ENCODE peak calls at places on chromosomes 7 and 10, in ten cellular contexts. One of them, this sample, is unnamed.

GRCh38 chr10:96832721-96833219 is 672 bp downstream of the LCOR start:
- DNase-seq in T-helper 17 cell: peak; percentile 82
- DNase-seq in endothelial cell: peak; percentile 88
- DNase-seq in MCF 10A: peak; percentile 60
- DNase-seq in AML-193: peak; percentile 70
- DNase-seq in choroid plexus epithelial cell: peak; percentile 75
- DNase-seq in fibroblast of the aortic adventitia: peak; percentile 57
- DNase-seq in suprapubic skin: peak; percentile 85
- DNase-seq in kidney tubule cell: peak; percentile 86
- DNase-seq in T-helper 2 cell: peak; percentile 75
- DNase-seq in this sample: peak; percentile 74

GRCh38 chr7:50359995-50360925 is 55.7 kb downstream of the IKZF1 start:
- DNase-seq in T-helper 17 cell: peak; percentile 63
- DNase-seq in endothelial cell: no peak
- DNase-seq in MCF 10A: peak; percentile 13
- DNase-seq in AML-193: no peak
- DNase-seq in choroid plexus epithelial cell: peak; percentile 7
- DNase-seq in fibroblast of the aortic adventitia: peak; percentile 0
- DNase-seq in suprapubic skin: no peak
- DNase-seq in kidney tubule cell: no peak
- DNase-seq in T-helper 2 cell: peak; percentile 58
- DNase-seq in this sample: no peak

GRCh38 chr7:149873968-149874643 is at the start of gene ATP6V0E2:
- DNase-seq in T-helper 17 cell: no peak
- DNase-seq in endothelial cell: no peak
- DNase-seq in MCF 10A: no peak
- DNase-seq in AML-193: no peak
- DNase-seq in choroid plexus epithelial cell: no peak
- DNase-seq in fibroblast of the aortic adventitia: no peak
- DNase-seq in suprapubic skin: peak; percentile 67
- DNase-seq in kidney tubule cell: no peak
- DNase-seq in T-helper 2 cell: no peak
- DNase-seq in this sample: no peak

GRCh38 chr7:87689374-87689773 is 61.2 kb downstream of the RUNDC3B start:
- DNase-seq in T-helper 17 cell: no peak
- DNase-seq in endothelial cell: no peak
- DNase-seq in MCF 10A: no peak
- DNase-seq in AML-193: no peak
- DNase-seq in choroid plexus epithelial cell: no peak
- DNase-seq in fibroblast of the aortic adventitia: no peak
- DNase-seq in suprapubic skin: no peak
- DNase-seq in kidney tubule cell: no peak
- DNase-seq in T-helper 2 cell: no peak
- DNase-seq in this sample: no peak

GRCh38 chr10:62043493-62043938 is 142.0 kb downstream of the ARID5B start:
- DNase-seq in T-helper 17 cell: no peak
- DNase-seq in endothelial cell: no peak
- DNase-seq in MCF 10A: no peak
- DNase-seq in AML-193: no peak
- DNase-seq in choroid plexus epithelial cell: peak; percentile 61
- DNase-seq in fibroblast of the aortic adventitia: peak; percentile 41
- DNase-seq in suprapubic skin: no peak
- DNase-seq in kidney tubule cell: peak; percentile 97
- DNase-seq in T-helper 2 cell: no peak
- DNase-seq in this sample: no peak

GRCh38 chr7:131753620-131754222 is 197.3 kb upstream of the PODXL start:
- DNase-seq in T-helper 17 cell: no peak
- DNase-seq in endothelial cell: peak; percentile 32
- DNase-seq in MCF 10A: peak; percentile 26
- DNase-seq in AML-193: no peak
- DNase-seq in choroid plexus epithelial cell: peak; percentile 4
- DNase-seq in fibroblast of the aortic adventitia: no peak
- DNase-seq in suprapubic skin: no peak
- DNase-seq in kidney tubule cell: peak; percentile 22
- DNase-seq in T-helper 2 cell: no peak
- DNase-seq in this sample: no peak

GRCh38 chr7:134031835-134032617 is 95.1 kb upstream of the LRGUK start:
- DNase-seq in T-helper 17 cell: no peak
- DNase-seq in endothelial cell: no peak
- DNase-seq in MCF 10A: no peak
- DNase-seq in AML-193: no peak
- DNase-seq in choroid plexus epithelial cell: peak; percentile 20
- DNase-seq in fibroblast of the aortic adventitia: no peak
- DNase-seq in suprapubic skin: no peak
- DNase-seq in kidney tubule cell: no peak
- DNase-seq in T-helper 2 cell: no peak
- DNase-seq in this sample: no peak

GRCh38 chr7:33357846-33358245 is 228.5 kb downstream of the BBS9 start:
- DNase-seq in T-helper 17 cell: no peak
- DNase-seq in endothelial cell: no peak
- DNase-seq in MCF 10A: no peak
- DNase-seq in AML-193: no peak
- DNase-seq in choroid plexus epithelial cell: no peak
- DNase-seq in fibroblast of the aortic adventitia: no peak
- DNase-seq in suprapubic skin: no peak
- DNase-seq in kidney tubule cell: no peak
- DNase-seq in T-helper 2 cell: no peak
- DNase-seq in this sample: no peak

GRCh38 chr10:593901-594457 is 95.5 kb downstream of the DIP2C start:
- DNase-seq in T-helper 17 cell: no peak
- DNase-seq in endothelial cell: no peak
- DNase-seq in MCF 10A: peak; percentile 2
- DNase-seq in AML-193: no peak
- DNase-seq in choroid plexus epithelial cell: no peak
- DNase-seq in fibroblast of the aortic adventitia: peak; percentile 90
- DNase-seq in suprapubic skin: no peak
- DNase-seq in kidney tubule cell: no peak
- DNase-seq in T-helper 2 cell: no peak
- DNase-seq in this sample: no peak

GRCh38 chr10:69567920-69568319 is 5.3 kb downstream of the NEUROG3 start:
- DNase-seq in T-helper 17 cell: no peak
- DNase-seq in endothelial cell: peak; percentile 79
- DNase-seq in MCF 10A: peak; percentile 49
- DNase-seq in AML-193: no peak
- DNase-seq in choroid plexus epithelial cell: peak; percentile 77
- DNase-seq in fibroblast of the aortic adventitia: peak; percentile 63
- DNase-seq in suprapubic skin: no peak
- DNase-seq in kidney tubule cell: peak; percentile 57
- DNase-seq in T-helper 2 cell: no peak
- DNase-seq in this sample: peak; percentile 39

GRCh38 chr7:82600601-82601000 is 157.0 kb upstream of the CACNA2D1 start:
- DNase-seq in T-helper 17 cell: no peak
- DNase-seq in endothelial cell: no peak
- DNase-seq in MCF 10A: no peak
- DNase-seq in AML-193: no peak
- DNase-seq in choroid plexus epithelial cell: peak; percentile 48
- DNase-seq in fibroblast of the aortic adventitia: no peak
- DNase-seq in suprapubic skin: no peak
- DNase-seq in kidney tubule cell: no peak
- DNase-seq in T-helper 2 cell: no peak
- DNase-seq in this sample: no peak

GRCh38 chr7:7257899-7258692 is 75.8 kb downstream of the C1GALT1 start:
- DNase-seq in T-helper 17 cell: no peak
- DNase-seq in endothelial cell: no peak
- DNase-seq in MCF 10A: no peak
- DNase-seq in AML-193: peak; percentile 56
- DNase-seq in choroid plexus epithelial cell: no peak
- DNase-seq in fibroblast of the aortic adventitia: no peak
- DNase-seq in suprapubic skin: no peak
- DNase-seq in kidney tubule cell: peak; percentile 79
- DNase-seq in T-helper 2 cell: no peak
- DNase-seq in this sample: no peak

GRCh38 chr10:105068497-105068896 is 427.4 kb downstream of the SORCS3 start:
- DNase-seq in T-helper 17 cell: no peak
- DNase-seq in endothelial cell: no peak
- DNase-seq in MCF 10A: no peak
- DNase-seq in AML-193: no peak
- DNase-seq in choroid plexus epithelial cell: no peak
- DNase-seq in fibroblast of the aortic adventitia: peak; percentile 77
- DNase-seq in suprapubic skin: no peak
- DNase-seq in kidney tubule cell: peak; percentile 73
- DNase-seq in T-helper 2 cell: no peak
- DNase-seq in this sample: no peak

GRCh38 chr7:133859191-133859590 is 267.9 kb upstream of the LRGUK start:
- DNase-seq in T-helper 17 cell: no peak
- DNase-seq in endothelial cell: no peak
- DNase-seq in MCF 10A: no peak
- DNase-seq in AML-193: no peak
- DNase-seq in choroid plexus epithelial cell: no peak
- DNase-seq in fibroblast of the aortic adventitia: no peak
- DNase-seq in suprapubic skin: no peak
- DNase-seq in kidney tubule cell: no peak
- DNase-seq in T-helper 2 cell: no peak
- DNase-seq in this sample: no peak

GRCh38 chr10:22253578-22253882 is 35.7 kb upstream of the EBLN1 start:
- DNase-seq in T-helper 17 cell: peak; percentile 34
- DNase-seq in endothelial cell: peak; percentile 29
- DNase-seq in MCF 10A: no peak
- DNase-seq in AML-193: no peak
- DNase-seq in choroid plexus epithelial cell: peak; percentile 1
- DNase-seq in fibroblast of the aortic adventitia: no peak
- DNase-seq in suprapubic skin: no peak
- DNase-seq in kidney tubule cell: peak; percentile 15
- DNase-seq in T-helper 2 cell: no peak
- DNase-seq in this sample: peak; percentile 27

GRCh38 chr7:2012981-2013380 is 219.8 kb downstream of the MAD1L1 start:
- DNase-seq in T-helper 17 cell: peak; percentile 3
- DNase-seq in endothelial cell: no peak
- DNase-seq in MCF 10A: no peak
- DNase-seq in AML-193: no peak
- DNase-seq in choroid plexus epithelial cell: peak; percentile 71
- DNase-seq in fibroblast of the aortic adventitia: peak; percentile 34
- DNase-seq in suprapubic skin: peak; percentile 76
- DNase-seq in kidney tubule cell: peak; percentile 22
- DNase-seq in T-helper 2 cell: no peak
- DNase-seq in this sample: no peak

GRCh38 chr7:85600425-85600824 is 413.6 kb upstream of the SEMA3D start:
- DNase-seq in T-helper 17 cell: no peak
- DNase-seq in endothelial cell: peak; percentile 10
- DNase-seq in MCF 10A: no peak
- DNase-seq in AML-193: no peak
- DNase-seq in choroid plexus epithelial cell: peak; percentile 31
- DNase-seq in fibroblast of the aortic adventitia: no peak
- DNase-seq in suprapubic skin: no peak
- DNase-seq in kidney tubule cell: no peak
- DNase-seq in T-helper 2 cell: no peak
- DNase-seq in this sample: no peak

GRCh38 chr10:121112618-121113384 is 261.6 kb downstream of the WDR11 start:
- DNase-seq in T-helper 17 cell: no peak
- DNase-seq in endothelial cell: no peak
- DNase-seq in MCF 10A: peak; percentile 34
- DNase-seq in AML-193: no peak
- DNase-seq in choroid plexus epithelial cell: peak; percentile 16
- DNase-seq in fibroblast of the aortic adventitia: no peak
- DNase-seq in suprapubic skin: no peak
- DNase-seq in kidney tubule cell: peak; percentile 4
- DNase-seq in T-helper 2 cell: no peak
- DNase-seq in this sample: no peak

GRCh38 chr10:48938281-48938680 is 1.4 kb downstream of the LRRC18 start:
- DNase-seq in T-helper 17 cell: no peak
- DNase-seq in endothelial cell: no peak
- DNase-seq in MCF 10A: no peak
- DNase-seq in AML-193: no peak
- DNase-seq in choroid plexus epithelial cell: no peak
- DNase-seq in fibroblast of the aortic adventitia: no peak
- DNase-seq in suprapubic skin: peak; percentile 38
- DNase-seq in kidney tubule cell: no peak
- DNase-seq in T-helper 2 cell: no peak
- DNase-seq in this sample: no peak

GRCh38 chr7:111090834-111091233 is at the start of gene LRRN3:
- DNase-seq in T-helper 17 cell: no peak
- DNase-seq in endothelial cell: no peak
- DNase-seq in MCF 10A: no peak
- DNase-seq in AML-193: no peak
- DNase-seq in choroid plexus epithelial cell: peak; percentile 89
- DNase-seq in fibroblast of the aortic adventitia: peak; percentile 49
- DNase-seq in suprapubic skin: no peak
- DNase-seq in kidney tubule cell: peak; percentile 70
- DNase-seq in T-helper 2 cell: no peak
- DNase-seq in this sample: no peak

This sample was measured in stimulated activated CD4-positive, alpha-beta T cell treated with anti-CD3 and anti-CD28 coated beads, Interleukin-2, amount 100 ng/mL, for 48 hours.